ENCODE peak calls at places on chromosome 12, in eight cellular contexts. B is GDM1, F is AML-193, K is C1 segment of cervical spinal cord, X is posterior cingulate gyrus, N is ELR, C is GM04504, L is left colon. D is an unnamed sample.

GRCh38 chr12:12121022-12121421 is 50.3 kb downstream of the BCL2L14 start:
- DNase-seq in B (no peak), F (no peak), K (no peak), X (no peak), N (peak), C (no peak), L (no peak), D (no peak)

GRCh38 chr12:48122065-48122834 is 3.1 kb downstream of the PFKM start:
- DNase-seq in B (no peak), F (no peak), K (no peak), X (no peak), N (no peak), C (no peak), L (no peak), D (no peak)

GRCh38 chr12:20426956-20427355 is 58.6 kb downstream of the PDE3A start:
- DNase-seq in B (no peak), F (no peak), K (no peak), X (no peak), N (no peak), C (no peak), L (no peak), D (no peak)

GRCh38 chr12:3751151-3752095 is 1.5 kb downstream of the CRACR2A start:
- DNase-seq in B (no peak), F (no peak), K (no peak), X (no peak), N (no peak), C (no peak), L (no peak), D (no peak)

GRCh38 chr12:124026755-124027745 is 54.0 kb downstream of the ZNF664 start:
- DNase-seq in B (no peak), F (no peak), K (no peak), X (peak), N (peak), C (no peak), L (no peak), D (no peak)

GRCh38 chr12:45388545-45388944 is 172.7 kb downstream of the ANO6 start:
- DNase-seq in B (no peak), F (peak), K (no peak), X (no peak), N (peak), C (peak), L (no peak), D (no peak)

GRCh38 chr12:45268672-45269406 is 52.9 kb downstream of the ANO6 start:
- DNase-seq in B (no peak), F (no peak), K (no peak), X (no peak), N (peak), C (peak), L (peak), D (peak)

GRCh38 chr12:94262228-94263010 is 114.0 kb downstream of the PLXNC1 start:
- DNase-seq in B (peak), F (peak), K (peak), X (peak), N (peak), C (peak), L (peak), D (no peak)

GRCh38 chr12:128623748-128624147 is 200.0 kb downstream of the SLC15A4 start:
- DNase-seq in B (no peak), F (no peak), K (no peak), X (no peak), N (no peak), C (no peak), L (no peak), D (no peak)

GRCh38 chr12:87728936-87729593 is 300.1 kb downstream of the C12orf50 start:
- DNase-seq in B (no peak), F (no peak), K (no peak), X (no peak), N (no peak), C (no peak), L (no peak), D (no peak)

GRCh38 chr12:93137656-93138612 is 208.8 kb upstream of the EEA1 start:
- DNase-seq in B (no peak), F (no peak), K (no peak), X (no peak), N (peak), C (peak), L (no peak), D (no peak)

GRCh38 chr12:107650977-107651376 is 34.6 kb upstream of the PWP1 start:
- DNase-seq in B (no peak), F (no peak), K (no peak), X (no peak), N (no peak), C (no peak), L (no peak), D (no peak)